ENCODE peak calls at places on chromosomes 6 and 20, in five cellular contexts. V, J, D, S and N are unnamed samples.

GRCh38 chr6:169864148-169865030 is 113.0 kb downstream of the ERMARD start:
- DNase-seq in V (no peak), J (no peak), D (no peak), S (no peak), N (no peak)

GRCh38 chr20:43798591-43799149 is 71.9 kb upstream of the GTSF1L start:
- DNase-seq in V (no peak), J (no peak), D (peak), S (no peak), N (no peak)

GRCh38 chr20:18057994-18058349 is 256 bp upstream of the OVOL2 start:
- DNase-seq in V (no peak), J (no peak), D (peak), S (no peak), N (no peak)

GRCh38 chr6:13406781-13407180 is 78.4 kb upstream of the TBC1D7 start:
- DNase-seq in V (no peak), J (no peak), D (no peak), S (peak), N (no peak)

GRCh38 chr20:46631874-46632446 is 19.3 kb downstream of the SLC13A3 start:
- DNase-seq in V (no peak), J (no peak), D (no peak), S (no peak), N (no peak)

GRCh38 chr6:19662911-19663310 is 174.3 kb upstream of the ID4 start:
- DNase-seq in V (no peak), J (no peak), D (no peak), S (no peak), N (no peak)

GRCh38 chr20:4814696-4815252 is 93.1 kb downstream of the PRND start:
- DNase-seq in V (no peak), J (peak), D (no peak), S (no peak), N (no peak)

GRCh38 chr6:166253277-166254229 is 54.6 kb downstream of the PRR18 start:
- DNase-seq in V (no peak), J (no peak), D (peak), S (no peak), N (no peak)

GRCh38 chr6:159700970-159701369 is 7.9 kb upstream of the SOD2 start:
- DNase-seq in V (no peak), J (no peak), D (no peak), S (no peak), N (no peak)

GRCh38 chr6:106199998-106200397 is 113.9 kb downstream of the PRDM1 start:
- DNase-seq in V (no peak), J (no peak), D (no peak), S (no peak), N (no peak)

GRCh38 chr6:72348926-72349325 is 272.9 kb upstream of the KCNQ5 start:
- DNase-seq in V (no peak), J (no peak), D (no peak), S (no peak), N (no peak)

GRCh38 chr20:34581341-34582189 is 23.0 kb downstream of the MAP1LC3A start:
- DNase-seq in V (no peak), J (peak), D (no peak), S (no peak), N (peak)

GRCh38 chr6:131644921-131645320 is 7.8 kb downstream of the ENPP3 start:
- DNase-seq in V (no peak), J (no peak), D (no peak), S (no peak), N (no peak)

GRCh38 chr6:20253021-20253420 is 40.8 kb upstream of the MBOAT1 start:
- DNase-seq in V (no peak), J (no peak), D (no peak), S (no peak), N (no peak)

GRCh38 chr6:44286747-44287146 is 16.5 kb downstream of the TMEM151B start:
- DNase-seq in V (no peak), J (no peak), D (no peak), S (no peak), N (no peak)

GRCh38 chr6:35929601-35930000 is 8.7 kb upstream of the SRPK1 start:
- DNase-seq in V (no peak), J (no peak), D (no peak), S (no peak), N (no peak)

GRCh38 chr6:160355001-160355400 is 6.8 kb downstream of the SLC22A3 start:
- DNase-seq in V (no peak), J (no peak), D (no peak), S (no peak), N (no peak)

GRCh38 chr20:10314198-10314597 is 95.6 kb downstream of the SNAP25 start:
- DNase-seq in V (no peak), J (no peak), D (no peak), S (no peak), N (no peak)

GRCh38 chr20:37989601-37990001 is 43.7 kb downstream of the TTI1 start:
- DNase-seq in V (no peak), J (no peak), D (no peak), S (no peak), N (no peak)
- TF ChIP-seq FOXM1 in V (no peak), J (no peak), D (no peak), S (no peak), N (no peak)

DNA sequence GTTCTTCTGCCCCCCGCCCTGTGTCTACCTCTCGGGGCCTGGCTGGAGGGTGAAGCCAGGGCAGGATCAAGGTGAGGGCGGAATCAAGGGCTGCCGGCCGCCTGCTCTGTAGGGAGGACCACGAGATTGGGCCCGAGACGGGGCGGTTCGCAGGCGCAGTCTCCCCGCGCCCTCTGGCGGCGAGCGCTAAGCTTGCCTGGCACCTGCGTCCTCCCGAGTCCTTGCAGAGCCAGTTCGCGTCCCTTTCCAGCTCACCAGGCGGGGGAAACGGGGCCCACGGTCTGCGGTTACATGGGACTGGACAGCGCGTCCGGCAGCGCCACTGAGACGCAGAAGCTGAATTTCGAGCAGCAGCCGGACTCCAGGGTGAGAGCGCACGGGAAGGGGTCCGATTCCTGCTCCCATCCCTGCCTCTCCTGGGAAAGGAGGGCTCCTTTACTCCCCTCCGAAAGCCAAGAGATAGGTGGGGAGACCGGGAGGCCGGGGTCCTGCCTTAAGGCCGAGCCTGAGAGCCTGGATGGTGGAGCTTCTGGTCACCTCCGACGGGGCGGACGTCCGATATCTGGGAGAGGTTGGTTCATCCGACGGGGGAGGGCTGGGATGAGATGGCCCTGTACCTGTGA is 3.6 kb upstream of the MATN4 start:
- DNase-seq in V (peak), J (no peak), D (peak), S (peak), N (peak)
- TF ChIP-seq FOXM1 in V (no peak), J (no peak), D (no peak), S (no peak), N (no peak)

GRCh38 chr6:150016324-150017185 is 8.8 kb downstream of the RAET1L start:
- DNase-seq in V (no peak), J (no peak), D (peak), S (peak), N (peak)
- TF ChIP-seq FOXM1 in V (no peak), J (no peak), D (no peak), S (no peak), N (no peak)

DNA sequence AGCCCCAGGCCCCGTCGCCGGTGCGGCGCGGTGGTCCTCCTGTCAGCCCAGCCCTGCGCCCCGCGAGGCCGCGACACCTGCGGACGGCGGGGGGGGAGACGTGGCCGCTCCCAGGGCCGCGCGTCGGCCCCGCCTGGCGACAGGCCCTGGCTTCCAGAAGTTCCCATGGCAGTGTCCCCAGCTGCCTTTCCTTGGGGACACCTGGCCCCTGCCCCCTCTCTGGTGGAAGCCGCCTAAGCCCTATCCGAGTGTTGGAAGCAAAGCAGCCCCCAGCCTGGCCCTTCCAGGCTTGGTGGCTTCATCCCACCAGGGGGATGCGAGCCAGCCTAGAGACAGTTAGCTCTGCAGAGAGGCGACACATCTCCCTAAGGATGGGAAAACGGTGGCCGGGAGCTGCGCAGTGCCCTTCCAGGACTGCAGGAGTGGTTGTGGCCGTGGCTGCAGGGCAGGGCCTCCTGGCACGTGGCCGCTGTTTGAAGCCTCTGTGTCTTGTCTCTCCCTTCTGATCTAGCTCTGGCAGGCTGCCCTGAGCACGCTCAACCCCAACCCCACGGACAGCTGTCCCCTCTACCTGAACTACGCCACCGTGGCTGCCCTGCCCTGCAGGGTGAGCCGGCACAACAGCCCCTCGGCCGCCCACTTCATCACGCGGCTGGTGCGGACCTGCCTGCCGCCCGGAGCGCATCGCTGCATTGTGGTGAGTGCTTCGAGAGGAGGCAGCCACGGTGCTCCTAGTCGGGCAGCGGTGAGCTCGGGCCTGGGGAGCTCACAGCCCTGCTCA is 816 bp downstream of the NPEPL1 start:
- DNase-seq in V (no peak), J (no peak), D (no peak), S (no peak), N (no peak)
- TF ChIP-seq FOXM1 in V (no peak), J (no peak), D (no peak), S (no peak), N (no peak)

GRCh38 chr20:58706150-58706892 is 13.7 kb downstream of the NPEPL1 start:
- DNase-seq in V (no peak), J (no peak), D (peak), S (no peak), N (no peak)
- TF ChIP-seq FOXM1 in V (no peak), J (no peak), D (no peak), S (no peak), N (no peak)

GRCh38 chr20:58574014-58574413 is 58.8 kb upstream of the APCDD1L start:
- DNase-seq in V (no peak), J (no peak), D (no peak), S (no peak), N (no peak)

GRCh38 chr20:58570181-58570859 is 55.1 kb upstream of the APCDD1L start:
- DNase-seq in V (no peak), J (no peak), D (peak), S (no peak), N (no peak)

GRCh38 chr20:58573257-58573656 is 58.1 kb upstream of the APCDD1L start:
- DNase-seq in V (no peak), J (no peak), D (no peak), S (no peak), N (no peak)

GRCh38 chr20:58571341-58571941 is 56.2 kb upstream of the APCDD1L start:
- DNase-seq in V (no peak), J (no peak), D (no peak), S (no peak), N (no peak)

DNA sequence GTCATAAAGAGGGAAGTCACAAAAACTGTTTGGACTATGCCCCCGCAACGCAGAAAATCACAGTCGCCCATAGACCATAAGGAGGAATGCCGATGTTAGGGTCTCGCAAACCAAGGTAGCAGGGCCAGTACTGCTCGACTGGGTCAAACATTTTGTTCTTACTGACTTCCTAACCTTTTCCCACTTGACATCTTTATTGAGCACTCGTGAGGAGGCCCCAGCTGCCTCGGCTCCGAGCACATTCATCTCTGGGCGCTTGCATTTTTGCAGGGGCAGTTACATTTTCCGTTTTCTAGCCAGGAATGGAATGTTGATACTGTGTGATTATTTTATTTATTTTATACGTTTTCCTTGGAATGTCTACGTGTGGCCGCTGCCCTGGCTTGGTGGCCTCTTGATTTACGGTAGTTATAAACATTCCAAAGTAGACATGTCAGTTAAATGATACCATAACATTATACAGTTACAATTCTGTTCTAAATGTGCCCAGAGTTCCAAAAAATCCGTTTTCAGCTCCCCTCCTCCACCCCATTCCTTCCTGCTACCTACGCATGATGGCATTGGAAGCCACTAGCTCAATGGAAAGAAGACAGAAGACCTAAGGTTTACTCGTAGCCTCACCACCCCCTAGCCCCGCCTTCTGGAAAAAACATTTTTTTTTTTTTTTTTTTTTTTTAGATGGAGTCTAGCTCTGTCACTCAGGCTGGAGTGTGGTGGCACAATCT is 56.9 kb upstream of the APCDD1L start:
- DNase-seq in V (no peak), J (no peak), D (no peak), S (no peak), N (peak)
- TF ChIP-seq FOXM1 in V (no peak), J (no peak), D (no peak), S (no peak), N (no peak)

DNA sequence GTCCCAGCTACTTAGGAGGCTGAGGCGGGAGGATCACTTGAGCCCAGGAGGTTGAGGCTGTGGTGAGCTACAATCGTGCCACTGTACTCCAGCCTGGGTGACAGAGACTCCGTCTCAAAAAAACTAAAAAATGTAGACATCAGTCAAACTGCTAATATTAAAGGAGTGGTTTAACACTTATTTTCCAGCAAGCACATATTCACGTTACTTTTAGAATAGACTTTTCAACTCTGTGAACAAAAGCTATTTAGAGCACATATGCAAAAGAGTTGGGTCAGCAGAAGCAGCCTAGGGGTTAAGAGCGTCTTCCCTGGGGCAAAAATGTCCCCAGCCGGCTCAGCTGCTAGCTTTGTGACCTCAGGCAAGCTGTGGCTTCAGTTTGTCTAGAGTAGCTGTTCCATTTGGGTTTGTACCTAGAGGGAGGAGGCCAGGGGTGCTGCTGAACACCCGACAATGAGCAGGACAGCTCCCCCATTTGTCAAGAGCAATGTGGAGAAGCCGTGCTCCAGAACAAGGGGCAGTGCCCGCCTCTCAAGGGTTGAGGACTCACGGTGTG is 62.5 kb upstream of the PTGIS start:
- DNase-seq in V (no peak), J (peak), D (no peak), S (no peak), N (no peak)
- TF ChIP-seq FOXM1 in V (no peak), J (no peak), D (no peak), S (no peak), N (no peak)

DNA sequence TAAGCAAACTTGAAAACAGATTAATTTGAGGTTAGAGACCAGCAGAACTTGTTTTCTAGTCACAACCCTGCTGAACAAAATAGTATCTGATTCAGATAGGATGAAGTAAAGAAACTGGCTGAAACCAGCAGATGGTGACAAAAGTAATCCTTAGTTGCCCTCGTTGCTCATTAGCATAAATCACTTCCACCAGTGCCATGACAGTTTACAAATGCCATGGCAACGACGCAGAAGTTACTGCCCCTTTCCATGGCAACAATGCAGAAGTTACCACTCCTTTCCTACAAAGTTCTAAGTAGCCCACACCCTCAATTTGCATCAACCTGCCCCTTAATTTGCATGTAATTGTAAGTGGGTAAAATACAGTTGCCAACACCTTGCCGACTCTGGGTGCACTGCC is 23.7 kb downstream of the SNRPB start:
- DNase-seq in V (no peak), J (no peak), D (no peak), S (no peak), N (no peak)
- TF ChIP-seq FOXM1 in V (no peak), J (no peak), D (no peak), S (no peak), N (no peak)

GRCh38 chr6:88380083-88380482 is 213.9 kb upstream of the CNR1 start:
- DNase-seq in V (no peak), J (no peak), D (peak), S (no peak), N (no peak)
- TF ChIP-seq FOXM1 in V (no peak), J (no peak), D (no peak), S (no peak), N (no peak)

DNA sequence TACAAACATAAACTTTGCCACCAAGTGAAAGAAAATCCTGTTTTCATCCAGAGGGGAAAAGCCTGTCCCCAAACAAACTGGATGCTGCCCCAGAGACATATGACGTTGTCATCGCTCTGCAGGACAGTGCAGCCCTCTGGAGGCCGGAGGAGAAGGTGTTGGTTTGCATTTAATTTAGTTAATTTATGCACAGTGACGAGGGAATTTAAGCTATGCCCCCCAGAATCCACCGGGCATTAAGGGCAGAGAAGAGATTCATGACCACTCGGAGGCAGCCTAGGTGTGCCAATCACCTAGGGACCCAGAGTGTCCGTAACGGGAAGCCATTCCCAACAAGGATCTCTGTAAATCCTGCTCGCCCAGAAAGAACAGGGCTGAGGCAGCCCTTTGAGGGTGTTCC is 45.1 kb downstream of the NINL start:
- DNase-seq in V (no peak), J (no peak), D (no peak), S (no peak), N (no peak)
- TF ChIP-seq FOXM1 in V (no peak), J (no peak), D (no peak), S (no peak), N (no peak)